ENCODE peak calls at places on chromosomes 4 and X, in five cellular contexts. One of them, this sample, is unnamed.

GRCh38 chr4:182065255-182065654 is 177.9 kb upstream of the TENM3 start:
- DNase-seq in HFF-Myc: no peak
- DNase-seq in prostate gland: no peak
- DNase-seq in HAP-1: no peak
- DNase-seq in tibial artery: no peak
- DNase-seq in this sample: no peak

GRCh38 chr4:127239902-127240575 is 392.7 kb upstream of the INTU start:
- DNase-seq in HFF-Myc: no peak
- DNase-seq in prostate gland: no peak
- DNase-seq in HAP-1: no peak
- DNase-seq in tibial artery: no peak
- DNase-seq in this sample: no peak

GRCh38 chr4:69078852-69079251 is 17.4 kb upstream of the UGT2B7 start:
- DNase-seq in HFF-Myc: no peak
- DNase-seq in prostate gland: no peak
- DNase-seq in HAP-1: no peak
- DNase-seq in tibial artery: no peak
- DNase-seq in this sample: no peak

GRCh38 chr4:73606465-73606974 is 13.7 kb downstream of the RASSF6 start:
- DNase-seq in HFF-Myc: no peak
- DNase-seq in prostate gland: no peak
- DNase-seq in HAP-1: no peak
- DNase-seq in tibial artery: no peak
- DNase-seq in this sample: no peak

GRCh38 chrX:136452614-136453013 is 35.1 kb upstream of the BRS3 start:
- DNase-seq in HFF-Myc: no peak
- DNase-seq in prostate gland: no peak
- DNase-seq in HAP-1: no peak
- DNase-seq in tibial artery: no peak
- DNase-seq in this sample: no peak

GRCh38 chrX:147848009-147848408 is 63.7 kb upstream of the FMR1 start:
- DNase-seq in HFF-Myc: no peak
- DNase-seq in prostate gland: peak
- DNase-seq in HAP-1: no peak
- DNase-seq in tibial artery: no peak
- DNase-seq in this sample: peak

GRCh38 chrX:20729421-20729820 is 462.7 kb upstream of the RPS6KA3 start:
- DNase-seq in HFF-Myc: no peak
- DNase-seq in prostate gland: no peak
- DNase-seq in HAP-1: no peak
- DNase-seq in tibial artery: no peak
- DNase-seq in this sample: no peak

GRCh38 chr4:115972967-115973366 is 859.5 kb upstream of the NDST4 start:
- DNase-seq in HFF-Myc: no peak
- DNase-seq in prostate gland: no peak
- DNase-seq in HAP-1: no peak
- DNase-seq in tibial artery: no peak
- DNase-seq in this sample: no peak

GRCh38 chr4:26719954-26720552 is 136.2 kb downstream of the TBC1D19 start:
- DNase-seq in HFF-Myc: no peak
- DNase-seq in prostate gland: no peak
- DNase-seq in HAP-1: no peak
- DNase-seq in tibial artery: no peak
- DNase-seq in this sample: no peak

GRCh38 chrX:4185086-4185485 is 471.6 kb upstream of the PRKX start:
- DNase-seq in HFF-Myc: no peak
- DNase-seq in prostate gland: no peak
- DNase-seq in HAP-1: no peak
- DNase-seq in tibial artery: no peak
- DNase-seq in this sample: no peak

GRCh38 chrX:13432776-13433605 is 113.1 kb upstream of the ATXN3L start:
- DNase-seq in HFF-Myc: peak
- DNase-seq in prostate gland: no peak
- DNase-seq in HAP-1: no peak
- DNase-seq in tibial artery: no peak
- DNase-seq in this sample: no peak

GRCh38 chrX:137567474-137568232 is 1.7 kb downstream of the ZIC3 start:
- DNase-seq in HFF-Myc: no peak
- DNase-seq in prostate gland: no peak
- DNase-seq in HAP-1: peak
- DNase-seq in tibial artery: no peak
- DNase-seq in this sample: no peak

GRCh38 chrX:19178402-19178801 is 56.1 kb upstream of the ADGRG2 start:
- DNase-seq in HFF-Myc: no peak
- DNase-seq in prostate gland: no peak
- DNase-seq in HAP-1: no peak
- DNase-seq in tibial artery: no peak
- DNase-seq in this sample: no peak

GRCh38 chr4:184473265-184473514 is 1.2 kb downstream of the IRF2 start:
- DNase-seq in HFF-Myc: no peak
- DNase-seq in prostate gland: no peak
- DNase-seq in HAP-1: no peak
- DNase-seq in tibial artery: no peak
- DNase-seq in this sample: no peak

GRCh38 chr4:41189669-41190068 is 24.7 kb downstream of the APBB2 start:
- DNase-seq in HFF-Myc: no peak
- DNase-seq in prostate gland: no peak
- DNase-seq in HAP-1: no peak
- DNase-seq in tibial artery: no peak
- DNase-seq in this sample: no peak

GRCh38 chr4:169744601-169745000 is 13.1 kb downstream of the HPF1 start:
- DNase-seq in HFF-Myc: no peak
- DNase-seq in prostate gland: no peak
- DNase-seq in HAP-1: no peak
- DNase-seq in tibial artery: no peak
- DNase-seq in this sample: no peak

GRCh38 chr4:24488399-24489164 is 95.8 kb downstream of the DHX15 start:
- DNase-seq in HFF-Myc: no peak
- DNase-seq in prostate gland: peak
- DNase-seq in HAP-1: peak
- DNase-seq in tibial artery: peak
- DNase-seq in this sample: peak

GRCh38 chr4:182916483-182917181 is 554 bp downstream of the DCTD start:
- DNase-seq in HFF-Myc: peak
- DNase-seq in prostate gland: peak
- DNase-seq in HAP-1: peak
- DNase-seq in tibial artery: peak
- DNase-seq in this sample: peak

GRCh38 chrX:112545051-112545450 is 134.7 kb downstream of the LHFPL1 start:
- DNase-seq in HFF-Myc: no peak
- DNase-seq in prostate gland: no peak
- DNase-seq in HAP-1: no peak
- DNase-seq in tibial artery: no peak
- DNase-seq in this sample: no peak

GRCh38 chrX:70422886-70423336 is at the start of gene GDPD2:
- DNase-seq in HFF-Myc: no peak
- DNase-seq in prostate gland: no peak
- DNase-seq in HAP-1: peak
- DNase-seq in tibial artery: no peak
- DNase-seq in this sample: no peak

GRCh38 chrX:121642415-121642814 is 595.0 kb downstream of the GLUD2 start:
- DNase-seq in HFF-Myc: no peak
- DNase-seq in prostate gland: no peak
- DNase-seq in HAP-1: no peak
- DNase-seq in tibial artery: no peak
- DNase-seq in this sample: peak

GRCh38 chr4:183097251-183098079 is 1.6 kb upstream of the WWC2 start:
- DNase-seq in HFF-Myc: no peak
- DNase-seq in prostate gland: no peak
- DNase-seq in HAP-1: no peak
- DNase-seq in tibial artery: peak
- DNase-seq in this sample: no peak

DNA sequence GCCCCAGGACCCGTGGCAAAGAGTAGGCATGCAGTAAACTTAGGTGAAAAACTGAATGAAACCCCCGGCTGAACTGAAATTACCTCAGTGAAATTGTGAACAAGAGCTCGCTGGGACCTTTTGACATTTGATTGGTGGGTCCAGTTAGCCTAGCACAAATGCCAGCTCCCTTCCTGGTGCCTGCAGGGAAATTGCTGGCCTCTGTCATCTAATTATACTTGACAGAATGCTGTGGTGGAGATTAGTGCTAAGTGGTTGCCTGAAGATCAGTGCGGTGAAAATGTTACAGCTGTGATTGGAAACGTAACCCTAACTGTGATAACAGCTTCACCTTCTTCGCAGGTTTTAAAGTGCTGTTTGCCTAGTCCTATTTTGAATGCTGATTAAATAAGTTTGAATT is 43.0 kb downstream of the ADD1 start:
- DNase-seq in HFF-Myc: no peak
- DNase-seq in prostate gland: no peak
- DNase-seq in HAP-1: no peak
- DNase-seq in tibial artery: no peak
- DNase-seq in this sample: no peak
- H3K4me3 ChIP-seq in HFF-Myc: no peak
- H3K4me3 ChIP-seq in prostate gland: no peak
- H3K4me3 ChIP-seq in HAP-1: no peak
- H3K4me3 ChIP-seq in tibial artery: no peak
- H3K4me3 ChIP-seq in this sample: no peak

DNA sequence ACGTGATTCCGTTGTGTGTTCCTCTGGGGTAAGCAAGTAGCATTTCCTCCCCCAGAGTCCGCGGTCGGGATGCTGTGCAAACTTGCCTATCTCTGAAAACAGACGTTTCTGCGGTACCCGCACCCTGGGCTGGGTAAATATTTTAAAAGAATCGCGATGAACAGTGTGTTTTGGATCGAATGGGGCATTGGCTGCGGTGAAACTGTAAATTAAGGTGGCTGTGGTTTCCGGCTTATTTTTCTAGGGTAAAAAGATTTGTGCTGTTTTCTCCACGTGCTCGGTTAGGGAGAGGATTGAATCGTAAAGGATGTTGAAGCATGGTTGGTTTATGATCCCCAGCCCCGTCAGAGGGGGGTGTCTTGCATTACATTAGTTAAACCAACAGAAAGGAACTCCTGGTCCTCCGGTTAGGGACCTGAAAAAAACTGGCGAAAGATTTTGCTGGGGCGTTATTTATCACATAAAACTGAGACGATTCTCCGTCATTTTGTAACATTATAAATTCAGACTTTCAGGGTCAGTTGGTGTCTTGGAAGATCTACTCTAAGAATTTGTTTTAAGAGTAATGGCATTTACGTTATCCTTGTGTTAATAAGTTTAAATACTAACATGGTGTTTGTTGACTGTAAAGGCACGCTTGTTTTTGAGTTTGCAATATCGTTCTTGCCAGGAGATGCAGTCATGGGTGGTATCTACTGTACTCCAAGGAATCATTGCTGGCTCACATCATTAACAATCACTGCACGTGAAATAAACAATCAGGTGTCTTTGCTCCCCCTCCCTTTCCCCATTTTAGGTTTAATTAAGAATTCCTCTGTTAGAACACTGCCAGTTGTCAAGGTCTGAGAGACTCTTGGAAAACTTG is 1.4 kb downstream of the HHIP start:
- DNase-seq in HFF-Myc: no peak
- DNase-seq in prostate gland: no peak
- DNase-seq in HAP-1: peak
- DNase-seq in tibial artery: no peak
- DNase-seq in this sample: no peak
- H3K4me3 ChIP-seq in HFF-Myc: peak
- H3K4me3 ChIP-seq in prostate gland: peak
- H3K4me3 ChIP-seq in HAP-1: peak
- H3K4me3 ChIP-seq in tibial artery: peak
- H3K4me3 ChIP-seq in this sample: no peak

DNA sequence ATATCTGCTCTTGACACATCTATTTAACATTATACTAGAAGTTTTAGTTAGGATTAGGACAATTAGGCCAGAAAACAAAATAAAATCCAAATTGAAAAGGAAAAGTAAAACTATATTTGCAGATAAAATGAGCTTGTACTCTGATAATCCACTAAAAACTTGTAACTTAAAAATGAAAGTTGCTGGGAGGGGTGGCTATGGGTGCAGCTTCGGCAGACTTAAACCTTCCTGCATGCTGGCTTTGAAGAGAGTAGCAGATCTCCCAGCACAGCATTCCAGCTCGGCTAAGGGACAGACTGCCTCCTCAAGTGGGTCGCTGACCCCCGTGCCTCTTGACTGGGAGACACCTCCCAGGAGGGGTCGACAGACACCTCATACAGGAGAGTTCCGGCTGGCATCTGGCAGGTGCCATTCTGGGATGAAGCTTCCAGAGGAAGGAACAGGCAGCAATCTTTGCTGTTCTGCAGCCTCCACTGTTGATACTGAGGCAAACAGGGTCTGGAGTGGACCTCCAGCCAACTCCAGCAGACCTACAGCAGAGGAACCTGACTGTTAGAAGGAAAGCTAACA is 2379.9 kb downstream of the ARAP2 start:
- DNase-seq in HFF-Myc: no peak
- DNase-seq in prostate gland: no peak
- DNase-seq in HAP-1: no peak
- DNase-seq in tibial artery: no peak
- DNase-seq in this sample: no peak
- H3K4me3 ChIP-seq in HFF-Myc: no peak
- H3K4me3 ChIP-seq in prostate gland: no peak
- H3K4me3 ChIP-seq in HAP-1: no peak
- H3K4me3 ChIP-seq in tibial artery: no peak
- H3K4me3 ChIP-seq in this sample: no peak

DNA sequence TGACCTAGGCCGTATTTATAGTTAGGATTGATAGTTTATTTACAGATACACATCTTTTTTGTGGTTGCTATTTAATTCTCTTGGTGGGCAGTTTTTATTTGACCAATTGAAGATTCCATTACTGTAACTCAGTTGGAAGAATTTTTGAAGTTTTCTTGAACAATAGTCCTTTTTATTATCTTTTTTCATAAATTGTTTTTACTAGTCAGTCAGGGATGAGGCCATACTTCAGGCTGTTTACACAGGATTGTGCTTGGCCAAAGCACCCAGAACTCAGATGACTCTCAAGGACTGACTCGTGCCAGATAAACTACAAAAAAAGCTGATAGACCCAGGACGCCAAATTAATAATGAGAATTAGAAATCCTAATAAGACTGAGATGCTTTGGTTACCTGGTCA is 7.0 kb downstream of the HERC3 start:
- DNase-seq in HFF-Myc: no peak
- DNase-seq in prostate gland: peak
- DNase-seq in HAP-1: no peak
- DNase-seq in tibial artery: no peak
- DNase-seq in this sample: no peak
- H3K4me3 ChIP-seq in HFF-Myc: no peak
- H3K4me3 ChIP-seq in prostate gland: no peak
- H3K4me3 ChIP-seq in HAP-1: no peak
- H3K4me3 ChIP-seq in tibial artery: peak
- H3K4me3 ChIP-seq in this sample: peak